ENCODE peak calls at places on chromosomes 5 and 9, in seven cellular contexts. B, V, K, P, F, O and X are unnamed samples.
A peak's percentile ranks its signal among the peaks of the same experiment; 100 is the strongest.

GRCh38 chr5:176542596-176543427 is 5.6 kb upstream of the RNF44 start:
- DNase-seq in V (no peak), F (peak; percentile 89), B (no peak), P (peak; percentile 84), K (peak; percentile 79), O (no peak), X (no peak)

GRCh38 chr5:135478938-135479337 is 26.8 kb upstream of the TIFAB start:
- DNase-seq in B (no peak), O (no peak), V (no peak), P (no peak), K (peak; percentile 38), F (no peak), X (no peak)

GRCh38 chr9:4654538-4654937 is 7.6 kb upstream of the PLPP6 start:
- DNase-seq in F (no peak), K (no peak), P (no peak), V (no peak), O (no peak), B (no peak), X (no peak)

GRCh38 chr5:109483395-109483974 is 73.7 kb upstream of the PJA2 start:
- DNase-seq in K (no peak), O (no peak), V (no peak), B (no peak), F (no peak), P (no peak), X (no peak)

GRCh38 chr9:71683598-71684235 is 84.6 kb downstream of the CEMIP2 start:
- DNase-seq in B (no peak), V (peak; percentile 36), F (peak; percentile 1), O (no peak), P (peak; percentile 55), K (no peak), X (no peak)

GRCh38 chr5:139838381-139839197 is 43.0 kb downstream of the PSD2 start:
- DNase-seq in O (no peak), B (no peak), P (no peak), V (no peak), F (no peak), K (no peak), X (no peak)

GRCh38 chr5:63931841-63932240 is 30.4 kb downstream of the HTR1A start:
- DNase-seq in O (no peak), B (no peak), P (no peak), K (no peak), V (no peak), F (no peak), X (no peak)

GRCh38 chr9:109956811-109957440 is 176.9 kb downstream of the PALM2AKAP2 start:
- DNase-seq in F (peak; percentile 62), B (no peak), K (no peak), O (no peak), P (no peak), V (no peak), X (no peak)

GRCh38 chr9:99490736-99491135 is 268.7 kb downstream of the SEC61B start:
- DNase-seq in B (no peak), O (no peak), V (no peak), K (no peak), F (no peak), P (no peak), X (no peak)

GRCh38 chr9:109113892-109114609 is 5.7 kb downstream of the TMEM245 start:
- DNase-seq in O (no peak), K (no peak), V (no peak), F (no peak), B (no peak), P (no peak), X (no peak)

GRCh38 chr5:59893436-59894227 is at the start of gene PDE4D:
- DNase-seq in V (no peak), F (peak; percentile 83), P (peak; percentile 85), B (no peak), O (no peak), K (no peak), X (peak; percentile 49)

GRCh38 chr9:20623021-20623747 is 885 bp upstream of the MLLT3 start:
- DNase-seq in O (no peak), K (no peak), B (no peak), P (peak; percentile 56), F (no peak), V (no peak), X (peak; percentile 30)

GRCh38 chr5:39650234-39650816 is 225.5 kb upstream of the DAB2 start:
- DNase-seq in V (no peak), O (no peak), P (no peak), K (no peak), F (no peak), B (no peak), X (peak; percentile 89)

GRCh38 chr5:178291969-178292825 is 59.6 kb upstream of the PHYKPL start:
- DNase-seq in F (no peak), K (no peak), O (no peak), V (no peak), B (no peak), P (no peak), X (no peak)

GRCh38 chr5:142095651-142096330 is 12.8 kb upstream of the NDFIP1 start:
- DNase-seq in B (no peak), V (no peak), K (no peak), O (peak; percentile 8), F (no peak), P (no peak), X (no peak)

GRCh38 chr5:150491876-150492275 is 16.1 kb upstream of the NDST1 start:
- DNase-seq in F (no peak), K (no peak), O (no peak), B (no peak), V (no peak), P (no peak), X (no peak)

GRCh38 chr5:150490754-150491153 is 17.2 kb upstream of the NDST1 start:
- DNase-seq in V (no peak), P (no peak), F (no peak), O (no peak), K (no peak), B (no peak), X (no peak)

GRCh38 chr5:150490296-150490669 is 17.6 kb upstream of the NDST1 start:
- DNase-seq in K (no peak), B (no peak), O (no peak), P (no peak), V (no peak), F (no peak), X (no peak)

GRCh38 chr5:150489358-150490295 is 18.3 kb upstream of the NDST1 start:
- DNase-seq in B (no peak), P (no peak), V (no peak), O (peak; percentile 56), F (no peak), K (no peak), X (no peak)

DNA sequence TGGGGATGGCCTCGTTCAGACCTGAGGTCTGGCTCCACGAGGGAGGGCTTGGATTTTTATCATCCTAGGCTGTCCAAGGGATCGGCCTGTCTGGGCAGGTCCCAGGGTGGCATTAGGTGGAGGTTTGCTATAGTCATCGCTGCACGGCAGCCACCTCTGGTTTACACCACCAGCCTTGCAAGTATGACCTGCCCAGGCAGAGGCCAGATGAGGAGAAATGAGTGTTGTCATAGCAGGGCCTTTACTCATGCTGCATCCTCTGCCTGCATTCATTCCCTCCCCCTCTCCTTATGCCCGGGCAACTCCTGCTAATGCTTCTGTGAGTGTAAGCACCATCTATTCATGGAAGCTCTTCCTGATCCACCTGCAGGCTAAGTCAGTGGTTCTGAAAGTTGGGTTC is 15.3 kb upstream of the NDST1 start:
- DNase-seq in V (no peak), K (no peak), O (no peak), P (no peak), B (no peak), F (no peak), X (no peak)
- H3K9ac ChIP-seq in V (no peak overlapping the region), K (no peak overlapping the region), O (no peak overlapping the region), P (no peak overlapping the region), B (no peak overlapping the region), F (no peak overlapping the region), X (no peak overlapping the region)

GRCh38 chr5:73452215-73452614 is 3.6 kb upstream of the FOXD1 start:
- DNase-seq in K (no peak), V (no peak), O (no peak), P (no peak), B (no peak), F (no peak), X (no peak)

GRCh38 chr5:73450041-73450598 is 1.5 kb upstream of the FOXD1 start:
- DNase-seq in F (no peak), P (no peak), O (no peak), K (no peak), B (no peak), V (no peak), X (peak; percentile 28)

GRCh38 chr5:73451218-73452130 is 2.9 kb upstream of the FOXD1 start:
- DNase-seq in O (no peak), V (no peak), F (peak; percentile 83), P (peak; percentile 89), B (no peak), K (peak; percentile 61), X (peak; percentile 22)

GRCh38 chr5:73450672-73451217 is 2.2 kb upstream of the FOXD1 start:
- DNase-seq in O (no peak), K (no peak), V (no peak), P (peak; percentile 56), B (no peak), F (no peak), X (peak; percentile 33)

DNA sequence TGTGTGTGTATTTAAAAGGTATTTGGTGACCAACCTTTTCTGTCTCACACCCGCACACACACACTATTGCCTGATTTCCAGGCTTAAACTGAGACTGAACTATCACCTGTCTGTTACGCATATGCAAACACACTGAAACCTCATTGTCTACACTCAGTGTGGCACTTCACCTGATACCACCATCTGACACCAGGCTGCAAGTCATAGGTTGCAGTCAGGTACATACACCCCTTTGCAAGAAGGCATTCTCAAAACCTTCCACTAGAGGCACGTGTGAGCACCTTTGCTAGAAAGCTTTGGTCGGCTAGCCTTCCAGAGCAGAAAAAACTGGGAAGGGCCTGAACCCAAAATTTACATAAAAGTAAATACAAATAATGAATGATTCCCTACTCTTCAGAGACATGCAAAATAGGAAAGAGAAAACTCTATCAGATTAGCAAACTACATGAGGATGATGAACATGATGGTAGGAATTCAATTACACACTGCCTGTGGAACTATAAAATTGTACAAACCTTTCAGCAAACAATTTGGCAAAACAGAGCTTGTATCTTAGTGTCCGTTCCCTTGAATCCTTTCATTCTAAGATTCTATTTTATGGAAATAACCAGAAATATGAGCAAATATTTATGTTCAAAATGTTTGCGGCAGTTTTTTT is 5.9 kb upstream of the FOXD1 start:
- DNase-seq in V (peak; percentile 86), O (no peak), B (peak; percentile 67), F (peak; percentile 52), P (peak; percentile 86), K (peak; percentile 44), X (peak; percentile 66)
- TF ChIP-seq MAX in V (peak; percentile 54), O (no peak), B (no peak), F (no peak), P (peak; percentile 65), K (no peak), X (no peak)

GRCh38 chr5:65742565-65743231 is 20.7 kb downstream of the NLN start:
- DNase-seq in B (peak; percentile 40), K (peak; percentile 51), P (no peak), O (peak; percentile 21), F (peak; percentile 51), V (peak; percentile 45), X (peak; percentile 74)
- H3K9ac ChIP-seq in B (no peak overlapping the region), K (no peak overlapping the region), P (no peak overlapping the region), O (no peak overlapping the region), F (peak overlapping the region; percentile 16), V (no peak overlapping the region), X (no peak overlapping the region)

DNA sequence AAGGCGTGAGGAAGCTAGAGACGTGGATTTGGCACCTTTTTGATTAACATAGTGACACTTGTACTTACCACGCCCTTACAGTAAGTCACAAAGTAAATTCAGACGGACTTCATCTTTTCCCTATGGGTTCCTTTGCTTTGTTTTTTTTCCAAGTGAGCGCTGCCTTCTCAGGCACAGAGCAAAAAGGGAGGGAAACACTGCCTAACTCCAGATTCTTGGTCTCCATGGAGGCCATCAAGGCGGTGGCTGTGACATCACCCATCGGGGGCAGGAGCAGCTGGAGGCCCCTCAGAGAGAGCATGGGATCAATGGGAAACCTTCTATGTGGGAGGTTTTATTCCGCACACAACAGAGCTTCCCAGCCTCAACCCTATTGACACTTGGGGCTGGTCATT is 45.4 kb downstream of the ERGIC1 start:
- DNase-seq in V (no peak), B (no peak), F (no peak), K (no peak), P (no peak), O (no peak), X (no peak)
- TF ChIP-seq MAX in V (no peak), B (no peak), F (no peak), K (no peak), P (no peak), O (no peak), X (no peak)